ENCODE peak calls at places on chromosomes 2 and 18, in seven cellular contexts. One of them, this sample, is unnamed.

GRCh38 chr2:10038716-10039115 is 4.6 kb upstream of the KLF11 start:
- DNase-seq in neural progenitor cell: no peak
- DNase-seq in M059J: peak
- DNase-seq in colonic mucosa: no peak
- DNase-seq in Ammon's horn: no peak
- DNase-seq in GM04504: no peak
- DNase-seq in activated CD4-positive, alpha-beta T cell treated with anti-CD3 and anti-CD28 coated beads, Interleukin-2, amount 10 ng/mL, durations not matched to agents 7 days and 5 days: no peak
- DNase-seq in this sample: no peak

GRCh38 chr2:121175326-121175725 is 109.7 kb downstream of the TFCP2L1 start:
- DNase-seq in neural progenitor cell: no peak
- DNase-seq in M059J: no peak
- DNase-seq in colonic mucosa: no peak
- DNase-seq in Ammon's horn: peak
- DNase-seq in GM04504: no peak
- DNase-seq in activated CD4-positive, alpha-beta T cell treated with anti-CD3 and anti-CD28 coated beads, Interleukin-2, amount 10 ng/mL, durations not matched to agents 7 days and 5 days: no peak
- DNase-seq in this sample: no peak

GRCh38 chr2:98907966-98908905 is 27.8 kb downstream of the CRACDL start:
- DNase-seq in neural progenitor cell: no peak
- DNase-seq in M059J: no peak
- DNase-seq in colonic mucosa: no peak
- DNase-seq in Ammon's horn: no peak
- DNase-seq in GM04504: no peak
- DNase-seq in activated CD4-positive, alpha-beta T cell treated with anti-CD3 and anti-CD28 coated beads, Interleukin-2, amount 10 ng/mL, durations not matched to agents 7 days and 5 days: no peak
- DNase-seq in this sample: no peak

GRCh38 chr18:55513199-55513598 is 74.8 kb downstream of the TCF4 start:
- DNase-seq in neural progenitor cell: no peak
- DNase-seq in M059J: peak
- DNase-seq in colonic mucosa: no peak
- DNase-seq in Ammon's horn: no peak
- DNase-seq in GM04504: no peak
- DNase-seq in activated CD4-positive, alpha-beta T cell treated with anti-CD3 and anti-CD28 coated beads, Interleukin-2, amount 10 ng/mL, durations not matched to agents 7 days and 5 days: no peak
- DNase-seq in this sample: no peak

GRCh38 chr18:79939096-79939495 is 12.4 kb downstream of the SLC66A2 start:
- DNase-seq in neural progenitor cell: no peak
- DNase-seq in M059J: no peak
- DNase-seq in colonic mucosa: peak
- DNase-seq in Ammon's horn: no peak
- DNase-seq in GM04504: no peak
- DNase-seq in activated CD4-positive, alpha-beta T cell treated with anti-CD3 and anti-CD28 coated beads, Interleukin-2, amount 10 ng/mL, durations not matched to agents 7 days and 5 days: no peak
- DNase-seq in this sample: no peak

GRCh38 chr2:27291865-27292264 is 9.6 kb downstream of the TRIM54 start:
- DNase-seq in neural progenitor cell: peak
- DNase-seq in M059J: no peak
- DNase-seq in colonic mucosa: no peak
- DNase-seq in Ammon's horn: no peak
- DNase-seq in GM04504: no peak
- DNase-seq in activated CD4-positive, alpha-beta T cell treated with anti-CD3 and anti-CD28 coated beads, Interleukin-2, amount 10 ng/mL, durations not matched to agents 7 days and 5 days: no peak
- DNase-seq in this sample: no peak

GRCh38 chr2:45033331-45033730 is 24.1 kb upstream of the SIX2 start:
- DNase-seq in neural progenitor cell: no peak
- DNase-seq in M059J: peak
- DNase-seq in colonic mucosa: no peak
- DNase-seq in Ammon's horn: no peak
- DNase-seq in GM04504: no peak
- DNase-seq in activated CD4-positive, alpha-beta T cell treated with anti-CD3 and anti-CD28 coated beads, Interleukin-2, amount 10 ng/mL, durations not matched to agents 7 days and 5 days: no peak
- DNase-seq in this sample: no peak

GRCh38 chr18:12238861-12239260 is 15.3 kb upstream of the CIDEA start:
- DNase-seq in neural progenitor cell: no peak
- DNase-seq in M059J: no peak
- DNase-seq in colonic mucosa: no peak
- DNase-seq in Ammon's horn: no peak
- DNase-seq in GM04504: no peak
- DNase-seq in activated CD4-positive, alpha-beta T cell treated with anti-CD3 and anti-CD28 coated beads, Interleukin-2, amount 10 ng/mL, durations not matched to agents 7 days and 5 days: no peak
- DNase-seq in this sample: no peak

GRCh38 chr2:141195087-141195486 is 935.7 kb downstream of the LRP1B start:
- DNase-seq in neural progenitor cell: no peak
- DNase-seq in M059J: no peak
- DNase-seq in colonic mucosa: no peak
- DNase-seq in Ammon's horn: no peak
- DNase-seq in GM04504: no peak
- DNase-seq in activated CD4-positive, alpha-beta T cell treated with anti-CD3 and anti-CD28 coated beads, Interleukin-2, amount 10 ng/mL, durations not matched to agents 7 days and 5 days: no peak
- DNase-seq in this sample: no peak

GRCh38 chr2:43467889-43468288 is 127.9 kb downstream of the THADA start:
- DNase-seq in neural progenitor cell: no peak
- DNase-seq in M059J: peak
- DNase-seq in colonic mucosa: no peak
- DNase-seq in Ammon's horn: no peak
- DNase-seq in GM04504: no peak
- DNase-seq in activated CD4-positive, alpha-beta T cell treated with anti-CD3 and anti-CD28 coated beads, Interleukin-2, amount 10 ng/mL, durations not matched to agents 7 days and 5 days: no peak
- DNase-seq in this sample: peak

GRCh38 chr18:22223263-22223960 is 54.0 kb downstream of the GATA6 start:
- DNase-seq in neural progenitor cell: no peak
- DNase-seq in M059J: peak
- DNase-seq in colonic mucosa: peak
- DNase-seq in Ammon's horn: no peak
- DNase-seq in GM04504: peak
- DNase-seq in activated CD4-positive, alpha-beta T cell treated with anti-CD3 and anti-CD28 coated beads, Interleukin-2, amount 10 ng/mL, durations not matched to agents 7 days and 5 days: no peak
- DNase-seq in this sample: peak

GRCh38 chr2:46404181-46404759 is 75.1 kb upstream of the TMEM247 start:
- DNase-seq in neural progenitor cell: no peak
- DNase-seq in M059J: no peak
- DNase-seq in colonic mucosa: no peak
- DNase-seq in Ammon's horn: no peak
- DNase-seq in GM04504: no peak
- DNase-seq in activated CD4-positive, alpha-beta T cell treated with anti-CD3 and anti-CD28 coated beads, Interleukin-2, amount 10 ng/mL, durations not matched to agents 7 days and 5 days: no peak
- DNase-seq in this sample: no peak

GRCh38 chr2:19362652-19363473 is 4.4 kb upstream of the OSR1 start:
- DNase-seq in neural progenitor cell: peak
- DNase-seq in M059J: peak
- DNase-seq in colonic mucosa: peak
- DNase-seq in Ammon's horn: peak
- DNase-seq in GM04504: peak
- DNase-seq in activated CD4-positive, alpha-beta T cell treated with anti-CD3 and anti-CD28 coated beads, Interleukin-2, amount 10 ng/mL, durations not matched to agents 7 days and 5 days: peak
- DNase-seq in this sample: peak

GRCh38 chr2:192011196-192011595 is 164.3 kb upstream of the CAVIN2 start:
- DNase-seq in neural progenitor cell: no peak
- DNase-seq in M059J: no peak
- DNase-seq in colonic mucosa: no peak
- DNase-seq in Ammon's horn: no peak
- DNase-seq in GM04504: no peak
- DNase-seq in activated CD4-positive, alpha-beta T cell treated with anti-CD3 and anti-CD28 coated beads, Interleukin-2, amount 10 ng/mL, durations not matched to agents 7 days and 5 days: no peak
- DNase-seq in this sample: no peak

GRCh38 chr2:84175970-84176369 is 283.1 kb downstream of the SUCLG1 start:
- DNase-seq in neural progenitor cell: no peak
- DNase-seq in M059J: no peak
- DNase-seq in colonic mucosa: no peak
- DNase-seq in Ammon's horn: no peak
- DNase-seq in GM04504: no peak
- DNase-seq in activated CD4-positive, alpha-beta T cell treated with anti-CD3 and anti-CD28 coated beads, Interleukin-2, amount 10 ng/mL, durations not matched to agents 7 days and 5 days: no peak
- DNase-seq in this sample: no peak

GRCh38 chr18:57296336-57296735 is 56.0 kb upstream of the ST8SIA3 start:
- DNase-seq in neural progenitor cell: no peak
- DNase-seq in M059J: no peak
- DNase-seq in colonic mucosa: no peak
- DNase-seq in Ammon's horn: no peak
- DNase-seq in GM04504: no peak
- DNase-seq in activated CD4-positive, alpha-beta T cell treated with anti-CD3 and anti-CD28 coated beads, Interleukin-2, amount 10 ng/mL, durations not matched to agents 7 days and 5 days: no peak
- DNase-seq in this sample: no peak

GRCh38 chr2:60840880-60841279 is 40.5 kb upstream of the REL start:
- DNase-seq in neural progenitor cell: no peak
- DNase-seq in M059J: no peak
- DNase-seq in colonic mucosa: no peak
- DNase-seq in Ammon's horn: no peak
- DNase-seq in GM04504: no peak
- DNase-seq in activated CD4-positive, alpha-beta T cell treated with anti-CD3 and anti-CD28 coated beads, Interleukin-2, amount 10 ng/mL, durations not matched to agents 7 days and 5 days: peak
- DNase-seq in this sample: no peak

GRCh38 chr2:234970467-234970866 is 18.6 kb downstream of the SH3BP4 start:
- DNase-seq in neural progenitor cell: no peak
- DNase-seq in M059J: peak
- DNase-seq in colonic mucosa: no peak
- DNase-seq in Ammon's horn: peak
- DNase-seq in GM04504: no peak
- DNase-seq in activated CD4-positive, alpha-beta T cell treated with anti-CD3 and anti-CD28 coated beads, Interleukin-2, amount 10 ng/mL, durations not matched to agents 7 days and 5 days: no peak
- DNase-seq in this sample: no peak

GRCh38 chr2:120283649-120284048 is 31.0 kb downstream of the RALB start:
- DNase-seq in neural progenitor cell: peak
- DNase-seq in M059J: peak
- DNase-seq in colonic mucosa: no peak
- DNase-seq in Ammon's horn: no peak
- DNase-seq in GM04504: no peak
- DNase-seq in activated CD4-positive, alpha-beta T cell treated with anti-CD3 and anti-CD28 coated beads, Interleukin-2, amount 10 ng/mL, durations not matched to agents 7 days and 5 days: no peak
- DNase-seq in this sample: no peak

GRCh38 chr2:168948621-168949212 is 47.6 kb downstream of the G6PC2 start:
- DNase-seq in neural progenitor cell: peak
- DNase-seq in M059J: peak
- DNase-seq in colonic mucosa: no peak
- DNase-seq in Ammon's horn: no peak
- DNase-seq in GM04504: no peak
- DNase-seq in activated CD4-positive, alpha-beta T cell treated with anti-CD3 and anti-CD28 coated beads, Interleukin-2, amount 10 ng/mL, durations not matched to agents 7 days and 5 days: no peak
- DNase-seq in this sample: no peak

GRCh38 chr2:98803747-98804650 is 73.1 kb upstream of the MGAT4A start:
- DNase-seq in neural progenitor cell: no peak
- DNase-seq in M059J: no peak
- DNase-seq in colonic mucosa: no peak
- DNase-seq in Ammon's horn: no peak
- DNase-seq in GM04504: no peak
- DNase-seq in activated CD4-positive, alpha-beta T cell treated with anti-CD3 and anti-CD28 coated beads, Interleukin-2, amount 10 ng/mL, durations not matched to agents 7 days and 5 days: no peak
- DNase-seq in this sample: no peak

GRCh38 chr18:3447035-3447894 is 2.7 kb upstream of the TGIF1 start:
- DNase-seq in neural progenitor cell: peak
- DNase-seq in M059J: no peak
- DNase-seq in colonic mucosa: no peak
- DNase-seq in Ammon's horn: peak
- DNase-seq in GM04504: peak
- DNase-seq in activated CD4-positive, alpha-beta T cell treated with anti-CD3 and anti-CD28 coated beads, Interleukin-2, amount 10 ng/mL, durations not matched to agents 7 days and 5 days: no peak
- DNase-seq in this sample: no peak

GRCh38 chr18:74935411-74935810 is 273.5 kb downstream of the PTGR3 start:
- DNase-seq in neural progenitor cell: no peak
- DNase-seq in M059J: peak
- DNase-seq in colonic mucosa: no peak
- DNase-seq in Ammon's horn: no peak
- DNase-seq in GM04504: no peak
- DNase-seq in activated CD4-positive, alpha-beta T cell treated with anti-CD3 and anti-CD28 coated beads, Interleukin-2, amount 10 ng/mL, durations not matched to agents 7 days and 5 days: no peak
- DNase-seq in this sample: no peak

GRCh38 chr2:240501531-240501991 is 56.2 kb downstream of the ANKMY1 start:
- DNase-seq in neural progenitor cell: no peak
- DNase-seq in M059J: no peak
- DNase-seq in colonic mucosa: peak
- DNase-seq in Ammon's horn: no peak
- DNase-seq in GM04504: no peak
- DNase-seq in activated CD4-positive, alpha-beta T cell treated with anti-CD3 and anti-CD28 coated beads, Interleukin-2, amount 10 ng/mL, durations not matched to agents 7 days and 5 days: no peak
- DNase-seq in this sample: no peak

GRCh38 chr2:112150447-112150846 is 12.3 kb downstream of the FBLN7 start:
- DNase-seq in neural progenitor cell: no peak
- DNase-seq in M059J: peak
- DNase-seq in colonic mucosa: peak
- DNase-seq in Ammon's horn: no peak
- DNase-seq in GM04504: peak
- DNase-seq in activated CD4-positive, alpha-beta T cell treated with anti-CD3 and anti-CD28 coated beads, Interleukin-2, amount 10 ng/mL, durations not matched to agents 7 days and 5 days: no peak
- DNase-seq in this sample: peak

GRCh38 chr2:64654993-64655666 is 1.4 kb upstream of the SERTAD2 start:
- DNase-seq in neural progenitor cell: no peak
- DNase-seq in M059J: peak
- DNase-seq in colonic mucosa: no peak
- DNase-seq in Ammon's horn: no peak
- DNase-seq in GM04504: no peak
- DNase-seq in activated CD4-positive, alpha-beta T cell treated with anti-CD3 and anti-CD28 coated beads, Interleukin-2, amount 10 ng/mL, durations not matched to agents 7 days and 5 days: peak
- DNase-seq in this sample: peak

GRCh38 chr2:126778561-126779285 is 120.0 kb upstream of the TEX51 start:
- DNase-seq in neural progenitor cell: peak
- DNase-seq in M059J: no peak
- DNase-seq in colonic mucosa: no peak
- DNase-seq in Ammon's horn: no peak
- DNase-seq in GM04504: no peak
- DNase-seq in activated CD4-positive, alpha-beta T cell treated with anti-CD3 and anti-CD28 coated beads, Interleukin-2, amount 10 ng/mL, durations not matched to agents 7 days and 5 days: no peak
- DNase-seq in this sample: no peak

GRCh38 chr2:207531024-207531411 is 1.3 kb downstream of the CREB1 start:
- DNase-seq in neural progenitor cell: peak
- DNase-seq in M059J: peak
- DNase-seq in colonic mucosa: no peak
- DNase-seq in Ammon's horn: no peak
- DNase-seq in GM04504: no peak
- DNase-seq in activated CD4-positive, alpha-beta T cell treated with anti-CD3 and anti-CD28 coated beads, Interleukin-2, amount 10 ng/mL, durations not matched to agents 7 days and 5 days: no peak
- DNase-seq in this sample: no peak

GRCh38 chr2:150888337-150888736 is 373.3 kb downstream of the RBM43 start:
- DNase-seq in neural progenitor cell: no peak
- DNase-seq in M059J: peak
- DNase-seq in colonic mucosa: no peak
- DNase-seq in Ammon's horn: no peak
- DNase-seq in GM04504: peak
- DNase-seq in activated CD4-positive, alpha-beta T cell treated with anti-CD3 and anti-CD28 coated beads, Interleukin-2, amount 10 ng/mL, durations not matched to agents 7 days and 5 days: no peak
- DNase-seq in this sample: no peak

GRCh38 chr18:11654736-11655604 is 34.1 kb upstream of the GNAL start:
- DNase-seq in neural progenitor cell: peak
- DNase-seq in M059J: peak
- DNase-seq in colonic mucosa: peak
- DNase-seq in Ammon's horn: peak
- DNase-seq in GM04504: peak
- DNase-seq in activated CD4-positive, alpha-beta T cell treated with anti-CD3 and anti-CD28 coated beads, Interleukin-2, amount 10 ng/mL, durations not matched to agents 7 days and 5 days: peak
- DNase-seq in this sample: peak

GRCh38 chr2:226310081-226310625 is 489.5 kb downstream of the IRS1 start:
- DNase-seq in neural progenitor cell: no peak
- DNase-seq in M059J: no peak
- DNase-seq in colonic mucosa: no peak
- DNase-seq in Ammon's horn: no peak
- DNase-seq in GM04504: no peak
- DNase-seq in activated CD4-positive, alpha-beta T cell treated with anti-CD3 and anti-CD28 coated beads, Interleukin-2, amount 10 ng/mL, durations not matched to agents 7 days and 5 days: no peak
- DNase-seq in this sample: no peak

This sample was measured in H54.